ENCODE peak calls at places on chromosomes 11 and 22, in six cellular contexts. D is IMR-90, V is neuronal stem cell, Z is mesenchymal stem cell, R is H1, B is trophoblast cell. H is an unnamed sample.

GRCh38 chr11:30203850-30204249 is 27.0 kb upstream of the FSHB start:
- DNase-seq in D (no peak), V (no peak), Z (no peak), R (no peak), B (no peak), H (no peak)

GRCh38 chr11:128903248-128904041 is 12.3 kb downstream of the KCNJ5 start:
- DNase-seq in D (peak), V (no peak), Z (no peak), R (peak), B (no peak), H (peak)

GRCh38 chr11:44915621-44916020 is 35.1 kb downstream of the TP53I11 start:
- DNase-seq in D (no peak), V (no peak), Z (no peak), R (no peak), B (no peak), H (no peak)

GRCh38 chr11:75792997-75793800 is 21.8 kb upstream of the UVRAG start:
- DNase-seq in D (no peak), V (no peak), Z (no peak), R (no peak), B (no peak), H (no peak)

GRCh38 chr11:44615913-44616806 is 50.7 kb downstream of the CD82 start:
- DNase-seq in D (no peak), V (no peak), Z (no peak), R (no peak), B (no peak), H (no peak)

GRCh38 chr11:2441171-2441570 is 3.1 kb downstream of the TRPM5 start:
- DNase-seq in D (no peak), V (no peak), Z (no peak), R (no peak), B (no peak), H (no peak)

GRCh38 chr11:72303179-72303578 is 59.2 kb upstream of the PHOX2A start:
- DNase-seq in D (no peak), V (no peak), Z (no peak), R (no peak), B (no peak), H (peak)

GRCh38 chr11:19632435-19632834 is 80.2 kb upstream of the NAV2 start:
- DNase-seq in D (peak), V (no peak), Z (peak), R (no peak), B (no peak), H (no peak)

GRCh38 chr11:43427971-43428370 is 69.3 kb downstream of the TTC17 start:
- DNase-seq in D (peak), V (no peak), Z (no peak), R (no peak), B (no peak), H (no peak)

GRCh38 chr11:12880327-12880726 is 128.8 kb upstream of the RASSF10 start:
- DNase-seq in D (no peak), V (no peak), Z (no peak), R (no peak), B (no peak), H (no peak)

GRCh38 chr11:127919206-127920000 is 668.0 kb downstream of the ETS1 start:
- DNase-seq in D (peak), V (no peak), Z (peak), R (no peak), B (peak), H (no peak)

GRCh38 chr22:19674129-19674928 is 40.0 kb upstream of the SEPTIN5 start:
- DNase-seq in D (no peak), V (no peak), Z (no peak), R (no peak), B (no peak), H (no peak)

GRCh38 chr11:30285416-30286121 is 37.3 kb upstream of the ARL14EP start:
- DNase-seq in D (no peak), V (no peak), Z (no peak), R (no peak), B (no peak), H (no peak)

GRCh38 chr11:288328-289144 is at the start of gene PGGHG:
- DNase-seq in D (no peak), V (no peak), Z (peak), R (peak), B (peak), H (peak)

GRCh38 chr22:37242395-37242918 is 1.6 kb downstream of the RAC2 start:
- DNase-seq in D (peak), V (no peak), Z (peak), R (no peak), B (peak), H (no peak)

GRCh38 chr11:1087279-1087960 is 12.7 kb downstream of the MUC2 start:
- DNase-seq in D (no peak), V (no peak), Z (no peak), R (no peak), B (no peak), H (no peak)

GRCh38 chr11:62545437-62546243 is 966 bp downstream of the AHNAK start:
- DNase-seq in D (peak), V (peak), Z (peak), R (peak), B (peak), H (peak)

GRCh38 chr11:125429174-125429707 is 66.8 kb downstream of the FEZ1 start:
- DNase-seq in D (peak), V (peak), Z (peak), R (peak), B (peak), H (peak)

GRCh38 chr22:37965940-37966664 is 12.6 kb downstream of the POLR2F start:
- DNase-seq in D (peak), V (no peak), Z (no peak), R (no peak), B (no peak), H (no peak)

GRCh38 chr11:34940026-34940677 is 23.7 kb downstream of the PDHX start:
- DNase-seq in D (peak), V (no peak), Z (peak), R (no peak), B (peak), H (no peak)

GRCh38 chr11:45737056-45737455 is 67.9 kb upstream of the SLC35C1 start:
- DNase-seq in D (no peak), V (no peak), Z (no peak), R (no peak), B (peak), H (no peak)

GRCh38 chr11:60763692-60764369 is 7.2 kb downstream of the MS4A15 start:
- DNase-seq in D (no peak), V (no peak), Z (no peak), R (no peak), B (peak), H (no peak)

GRCh38 chr11:77113382-77114088 is 10.9 kb downstream of the OMP start:
- DNase-seq in D (peak), V (peak), Z (peak), R (peak), B (no peak), H (peak)

GRCh38 chr22:47281126-47282106 is 519.0 kb downstream of the TBC1D22A start:
- DNase-seq in D (peak), V (no peak), Z (no peak), R (no peak), B (no peak), H (no peak)

GRCh38 chr11:23138761-23139160 is 278.5 kb upstream of the CCDC179 start:
- DNase-seq in D (no peak), V (no peak), Z (no peak), R (no peak), B (no peak), H (no peak)

GRCh38 chr11:17263803-17264202 is 12.7 kb upstream of the NUCB2 start:
- DNase-seq in D (peak), V (no peak), Z (no peak), R (no peak), B (no peak), H (no peak)

GRCh38 chr11:48054994-48055291 is 74.6 kb downstream of the PTPRJ start:
- DNase-seq in D (no peak), V (no peak), Z (no peak), R (no peak), B (no peak), H (no peak)

GRCh38 chr11:15629690-15630321 is 515.1 kb downstream of the INSC start:
- DNase-seq in D (no peak), V (no peak), Z (no peak), R (peak), B (peak), H (peak)

GRCh38 chr22:23536821-23537345 is 43.2 kb downstream of the IGLL1 start:
- DNase-seq in D (no peak), V (no peak), Z (no peak), R (no peak), B (no peak), H (peak)

GRCh38 chr22:23539135-23539838 is 40.8 kb downstream of the IGLL1 start:
- DNase-seq in D (peak), V (peak), Z (peak), R (peak), B (peak), H (peak)

GRCh38 chr22:23537421-23537820 is 42.7 kb downstream of the IGLL1 start:
- DNase-seq in D (no peak), V (no peak), Z (no peak), R (no peak), B (no peak), H (peak)

GRCh38 chr22:23534851-23535717 is 45.0 kb downstream of the IGLL1 start:
- DNase-seq in D (no peak), V (no peak), Z (no peak), R (no peak), B (no peak), H (peak)

DNA sequence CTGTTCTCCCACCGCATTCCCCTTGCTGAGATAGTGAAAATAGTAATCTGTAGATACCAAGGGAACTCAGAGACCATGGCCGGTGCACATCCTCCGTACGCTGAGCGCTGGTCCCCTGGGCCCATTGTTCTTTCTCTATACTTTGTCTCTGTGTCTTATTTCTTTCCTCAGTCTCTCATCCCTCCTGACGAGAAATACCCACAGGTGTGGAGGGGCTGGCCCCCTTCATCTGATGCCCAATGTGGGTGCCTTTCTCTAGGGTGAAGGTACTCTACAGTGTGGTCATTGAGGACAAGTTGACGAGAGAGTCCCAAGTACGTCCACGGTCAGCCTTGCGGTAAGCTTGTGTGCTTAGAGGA is 41.6 kb downstream of the IGLL1 start:
- DNase-seq in D (no peak), V (no peak), Z (no peak), R (no peak), B (no peak), H (peak)
- H3K4ac ChIP-seq in D (no peak), V (no peak), Z (no peak), R (no peak), B (peak), H (no peak)

GRCh38 chr11:116838321-116839084 is 1.1 kb upstream of the APOA1 start:
- DNase-seq in D (no peak), V (no peak), Z (no peak), R (no peak), B (no peak), H (no peak)

GRCh38 chr11:116836648-116837023 is 786 bp downstream of the APOA1 start:
- DNase-seq in D (no peak), V (no peak), Z (no peak), R (no peak), B (no peak), H (no peak)

GRCh38 chr11:116835042-116835772 is 2.2 kb downstream of the APOA1 start:
- DNase-seq in D (no peak), V (no peak), Z (no peak), R (no peak), B (no peak), H (peak)

GRCh38 chr11:116835791-116836647 is 1.4 kb downstream of the APOA1 start:
- DNase-seq in D (peak), V (peak), Z (peak), R (peak), B (peak), H (peak)

GRCh38 chr11:116837231-116838091 is at the start of gene APOA1:
- DNase-seq in D (no peak), V (peak), Z (no peak), R (no peak), B (no peak), H (no peak)
- H3K14ac ChIP-seq in D (no peak), V (peak), Z (no peak), R (no peak), B (no peak), H (no peak)

GRCh38 chr11:9615031-9615451 is 41.6 kb downstream of the WEE1 start:
- DNase-seq in D (peak), V (no peak), Z (peak), R (no peak), B (peak), H (no peak)
- H3K4ac ChIP-seq in D (peak), V (no peak), Z (no peak), R (no peak), B (no peak), H (no peak)

GRCh38 chr11:68439355-68440065 is 21.0 kb upstream of the PPP6R3 start:
- DNase-seq in D (no peak), V (no peak), Z (no peak), R (peak), B (no peak), H (peak)
- H3K14ac ChIP-seq in D (no peak), V (no peak), Z (no peak), R (no peak), B (no peak), H (no peak)

GRCh38 chr11:8867035-8867434 is 44.0 kb upstream of the AKIP1 start:
- DNase-seq in D (peak), V (no peak), Z (peak), R (no peak), B (peak), H (no peak)
- H3K4ac ChIP-seq in D (peak), V (no peak), Z (no peak), R (no peak), B (no peak), H (no peak)

DNA sequence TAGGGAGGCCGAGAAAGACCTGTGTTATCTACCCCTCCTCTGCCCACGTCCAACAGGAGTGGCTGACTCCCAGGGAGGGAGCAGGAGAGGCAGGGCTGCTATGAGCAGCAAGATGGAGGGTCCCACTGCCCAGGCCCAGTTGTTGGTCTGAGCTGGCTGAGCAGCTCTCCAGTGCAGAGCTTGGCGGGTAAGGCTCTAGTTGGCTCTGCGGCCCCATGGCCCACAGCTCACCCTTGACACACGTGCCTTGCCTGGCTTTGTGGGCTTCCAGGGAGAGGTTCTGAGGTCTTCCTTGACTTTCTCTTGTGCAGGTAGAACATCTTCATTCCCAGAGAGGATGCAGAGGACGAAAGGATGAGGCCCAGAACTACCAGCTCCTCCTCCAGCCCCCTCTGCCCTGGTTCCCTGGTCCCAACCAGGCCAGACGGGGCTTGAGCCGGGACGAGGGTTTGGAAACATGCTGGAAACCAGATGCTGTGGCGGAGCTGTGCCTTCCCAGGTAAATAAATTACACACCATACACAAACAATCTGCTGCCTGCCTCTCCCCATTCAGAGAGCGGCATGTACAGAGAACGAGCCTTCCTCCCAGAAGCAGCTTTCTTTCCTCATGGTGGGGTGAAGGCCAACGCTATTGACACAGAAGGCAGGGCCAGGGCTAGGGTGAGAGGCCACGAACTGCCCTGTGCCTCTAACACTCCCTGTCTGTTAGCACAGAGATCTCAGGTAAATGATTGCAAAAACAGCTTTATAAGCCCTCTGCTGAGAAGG is 48.1 kb downstream of the DSCAML1 start:
- DNase-seq in D (no peak), V (no peak), Z (no peak), R (no peak), B (no peak), H (no peak)
- H3K14ac ChIP-seq in D (no peak), V (no peak), Z (no peak), R (no peak), B (no peak), H (no peak)

GRCh38 chr11:78425436-78425835 is 7.8 kb upstream of the GAB2 start:
- DNase-seq in D (no peak), V (no peak), Z (no peak), R (no peak), B (no peak), H (no peak)
- H3K4ac ChIP-seq in D (peak), V (no peak), Z (no peak), R (no peak), B (no peak), H (no peak)

GRCh38 chr11:31295308-31295707 is 74.2 kb downstream of the DCDC1 start:
- DNase-seq in D (no peak), V (no peak), Z (no peak), R (no peak), B (no peak), H (no peak)
- H3K14ac ChIP-seq in D (no peak), V (peak), Z (no peak), R (no peak), B (no peak), H (no peak)

DNA sequence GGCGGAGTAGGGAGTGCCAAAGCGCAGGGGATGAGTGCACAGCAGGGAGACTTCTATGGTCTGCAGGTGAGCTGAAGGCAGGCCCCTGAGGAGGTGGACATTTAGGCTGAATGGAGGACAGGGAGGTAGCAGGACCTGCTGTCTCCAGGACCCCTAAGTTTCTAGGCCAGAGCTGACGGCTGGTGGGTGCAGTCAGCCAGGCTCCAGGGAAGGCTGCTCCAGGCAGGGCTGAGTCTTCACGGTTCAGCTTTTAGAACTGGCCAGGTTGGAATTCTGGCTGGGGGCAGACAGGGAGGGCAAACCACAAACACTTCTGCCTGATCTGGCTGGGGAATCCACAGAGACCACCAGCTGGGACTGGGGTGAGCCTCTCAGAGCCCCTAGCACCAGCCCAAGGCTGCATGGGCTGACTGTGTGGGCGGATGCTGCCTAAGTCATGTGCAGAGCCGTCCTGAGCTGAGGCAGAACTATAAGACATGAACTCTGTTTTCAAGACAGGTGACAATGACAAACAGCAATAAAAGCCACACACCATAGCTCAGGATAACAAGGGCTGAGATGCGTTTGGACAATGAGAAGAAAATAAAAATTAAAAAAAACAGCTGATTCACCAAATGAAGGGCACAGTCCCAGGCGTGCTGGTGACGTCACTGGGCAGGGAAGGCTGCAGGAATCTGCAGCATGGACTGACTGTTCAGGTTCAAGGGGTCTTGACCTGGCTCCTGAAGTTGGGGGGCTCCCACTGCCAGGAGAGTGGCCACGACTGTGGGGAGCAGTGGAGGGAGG is 10.4 kb upstream of the MALAT1 start:
- DNase-seq in D (peak), V (no peak), Z (peak), R (no peak), B (no peak), H (no peak)
- H3K4ac ChIP-seq in D (peak), V (peak), Z (peak), R (peak), B (peak), H (peak)